ENCODE peak calls at places on chromosomes 4 and X, in four cellular contexts. One of them, this sample, is unnamed.
A peak's percentile ranks its signal among the peaks of the same experiment; 100 is the strongest.

GRCh38 chrX:4380710-4381109 is 667.3 kb upstream of the PRKX start:
- DNase-seq in GM12878: no peak
- DNase-seq in K562: no peak
- DNase-seq in H1: no peak
- DNase-seq in this sample: no peak

GRCh38 chr4:7765676-7766075 is 174.0 kb downstream of the AFAP1 start:
- DNase-seq in GM12878: no peak
- DNase-seq in K562: no peak
- DNase-seq in H1: no peak
- DNase-seq in this sample: no peak

GRCh38 chr4:185127021-185127925 is 15.8 kb upstream of the SLC25A4 start:
- DNase-seq in GM12878: no peak
- DNase-seq in K562: no peak
- DNase-seq in H1: no peak
- DNase-seq in this sample: peak; percentile 87

GRCh38 chr4:148224476-148224875 is 217.7 kb downstream of the NR3C2 start:
- DNase-seq in GM12878: no peak
- DNase-seq in K562: no peak
- DNase-seq in H1: no peak
- DNase-seq in this sample: no peak

GRCh38 chr4:104868533-104868932 is 278.1 kb upstream of the TET2 start:
- DNase-seq in GM12878: no peak
- DNase-seq in K562: no peak
- DNase-seq in H1: no peak
- DNase-seq in this sample: no peak

GRCh38 chr4:151660676-151661075 is 100.1 kb downstream of the GATB start:
- DNase-seq in GM12878: no peak
- DNase-seq in K562: no peak
- DNase-seq in H1: no peak
- DNase-seq in this sample: no peak

GRCh38 chr4:8891646-8892555 is 20.3 kb upstream of the HMX1 start:
- DNase-seq in GM12878: peak; percentile 3
- DNase-seq in K562: no peak
- DNase-seq in H1: no peak
- DNase-seq in this sample: peak; percentile 55

GRCh38 chr4:76458829-76459228 is 23.8 kb downstream of the SHROOM3 start:
- DNase-seq in GM12878: no peak
- DNase-seq in K562: no peak
- DNase-seq in H1: no peak
- DNase-seq in this sample: no peak

GRCh38 chr4:52051213-52051614 is at the start of gene SPATA18:
- DNase-seq in GM12878: no peak
- DNase-seq in K562: no peak
- DNase-seq in H1: no peak
- DNase-seq in this sample: peak; percentile 61

GRCh38 chrX:56978172-56978571 is 17.2 kb downstream of the SPIN3 start:
- DNase-seq in GM12878: peak; percentile 56
- DNase-seq in K562: peak; percentile 27
- DNase-seq in H1: no peak
- DNase-seq in this sample: peak; percentile 39

GRCh38 chr4:170047774-170048354 is 21.7 kb upstream of the MFAP3L start:
- DNase-seq in GM12878: no peak
- DNase-seq in K562: peak; percentile 25
- DNase-seq in H1: no peak
- DNase-seq in this sample: peak; percentile 51

GRCh38 chr4:138959421-138959820 is 56.2 kb upstream of the NOCT start:
- DNase-seq in GM12878: no peak
- DNase-seq in K562: no peak
- DNase-seq in H1: no peak
- DNase-seq in this sample: no peak

GRCh38 chr4:140018931-140019618 is 134.9 kb downstream of the MAML3 start:
- DNase-seq in GM12878: no peak
- DNase-seq in K562: no peak
- DNase-seq in H1: no peak
- DNase-seq in this sample: no peak

GRCh38 chr4:122045533-122045932 is 93.7 kb upstream of the TRPC3 start:
- DNase-seq in GM12878: no peak
- DNase-seq in K562: no peak
- DNase-seq in H1: no peak
- DNase-seq in this sample: peak; percentile 3

GRCh38 chrX:8689473-8689872 is 42.5 kb downstream of the ANOS1 start:
- DNase-seq in GM12878: no peak
- DNase-seq in K562: no peak
- DNase-seq in H1: no peak
- DNase-seq in this sample: no peak

GRCh38 chr4:118823471-118823870 is 12.5 kb downstream of the SEC24D start:
- DNase-seq in GM12878: no peak
- DNase-seq in K562: no peak
- DNase-seq in H1: no peak
- DNase-seq in this sample: no peak

GRCh38 chr4:2712261-2712842 is 43.8 kb downstream of the TNIP2 start:
- DNase-seq in GM12878: no peak
- DNase-seq in K562: no peak
- DNase-seq in H1: no peak
- DNase-seq in this sample: no peak

GRCh38 chr4:174365018-174365587 is 81.4 kb downstream of the CEP44 start:
- DNase-seq in GM12878: no peak
- DNase-seq in K562: peak; percentile 21
- DNase-seq in H1: no peak
- DNase-seq in this sample: peak; percentile 23

GRCh38 chr4:153114771-153115321 is 89.4 kb upstream of the TRIM2 start:
- DNase-seq in GM12878: no peak
- DNase-seq in K562: no peak
- DNase-seq in H1: no peak
- DNase-seq in this sample: no peak

GRCh38 chrX:153029162-153029561 is 27.1 kb upstream of the PNMA3 start:
- DNase-seq in GM12878: no peak
- DNase-seq in K562: no peak
- DNase-seq in H1: no peak
- DNase-seq in this sample: no peak

DNA sequence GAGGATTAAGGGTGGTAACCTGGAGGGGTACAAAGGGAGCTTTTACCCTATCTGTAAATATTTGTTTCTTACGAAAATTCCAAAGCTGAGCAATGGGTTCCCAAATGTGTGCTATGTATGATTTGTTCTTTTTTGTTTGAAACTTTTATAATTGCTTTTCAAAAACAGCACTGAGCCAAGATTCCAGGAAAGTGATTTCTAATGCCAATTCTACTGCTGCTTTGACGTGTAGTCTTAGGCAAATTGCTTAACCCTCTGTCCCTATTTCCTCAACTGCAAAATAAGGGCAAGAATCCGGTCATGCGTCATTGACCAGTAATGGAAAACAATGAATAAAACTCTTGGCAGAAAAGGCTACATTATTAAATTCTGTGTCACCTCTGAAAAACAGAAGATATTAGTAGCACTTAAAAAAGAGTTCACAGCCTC is 454.7 kb downstream of the IL15 start:
- DNase-seq in GM12878: no peak
- DNase-seq in K562: no peak
- DNase-seq in H1: no peak
- DNase-seq in this sample: no peak
- TF ChIP-seq NRF1 in GM12878: no peak
- TF ChIP-seq NRF1 in K562: no peak
- TF ChIP-seq NRF1 in H1: no peak
- TF ChIP-seq NRF1 in this sample: no peak

GRCh38 chrX:103464071-103464773 is 55.1 kb downstream of the RAB40A start:
- DNase-seq in GM12878: no peak
- DNase-seq in K562: peak; percentile 34
- DNase-seq in H1: no peak
- DNase-seq in this sample: peak; percentile 37
- TF ChIP-seq SIN3A in GM12878: no peak
- TF ChIP-seq SIN3A in K562: no peak
- TF ChIP-seq SIN3A in H1: no peak
- TF ChIP-seq SIN3A in this sample: no peak

GRCh38 chrX:129115104-129115503 is 408.2 kb downstream of the SMARCA1 start:
- DNase-seq in GM12878: no peak
- DNase-seq in K562: peak; percentile 27
- DNase-seq in H1: no peak
- DNase-seq in this sample: peak; percentile 47
- TF ChIP-seq NRF1 in GM12878: no peak
- TF ChIP-seq NRF1 in K562: no peak
- TF ChIP-seq NRF1 in H1: no peak
- TF ChIP-seq NRF1 in this sample: no peak

DNA sequence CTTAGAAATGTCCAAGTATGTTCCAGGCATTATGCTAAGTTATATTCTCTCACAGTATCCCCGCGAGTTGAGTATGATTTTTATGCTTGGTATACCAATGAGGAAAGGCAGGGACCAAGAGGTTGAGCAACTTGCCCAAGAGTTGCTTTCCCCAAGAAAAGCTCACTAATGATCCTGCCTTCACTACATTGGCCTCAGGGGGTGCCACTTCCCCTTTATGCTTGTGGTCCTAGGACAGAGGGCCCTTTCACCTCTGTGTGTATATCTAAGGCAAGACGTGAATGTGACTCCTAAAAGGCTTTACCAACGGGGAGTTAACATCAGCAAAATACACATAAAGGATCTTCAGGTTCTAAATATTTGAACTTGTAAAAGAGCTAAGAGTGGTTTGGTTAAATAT is 164.4 kb upstream of the CPEB2 start:
- DNase-seq in GM12878: no peak
- DNase-seq in K562: peak; percentile 13
- DNase-seq in H1: no peak
- DNase-seq in this sample: no peak
- TF ChIP-seq SIN3A in GM12878: no peak
- TF ChIP-seq SIN3A in K562: no peak
- TF ChIP-seq SIN3A in H1: no peak
- TF ChIP-seq SIN3A in this sample: no peak

DNA sequence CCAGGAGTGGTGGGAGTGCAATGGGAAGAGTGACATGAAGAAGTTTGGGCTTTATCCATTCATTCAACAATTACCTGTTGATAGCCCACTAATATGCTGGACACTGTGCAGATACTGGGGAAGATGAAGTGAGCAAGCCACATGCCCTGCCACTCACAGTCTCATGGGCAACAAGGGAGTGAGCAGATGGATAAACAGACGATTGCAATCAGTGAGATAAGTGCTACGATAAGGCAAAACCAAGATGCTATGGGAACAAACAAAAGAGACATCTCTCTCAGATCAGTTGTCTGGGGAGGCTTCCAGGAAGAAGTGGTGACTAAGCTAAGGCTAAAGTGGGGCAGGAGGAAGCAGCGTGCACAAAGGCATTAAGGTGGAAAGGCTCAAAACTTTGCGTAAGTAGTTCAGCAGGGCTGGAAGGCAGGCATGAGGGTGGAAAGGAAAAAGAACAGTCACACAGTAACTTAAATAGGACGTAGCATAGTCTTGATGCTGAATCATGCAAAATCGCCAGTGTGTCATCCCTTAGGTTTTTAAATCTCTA is 31.7 kb downstream of the GAB3 start:
- DNase-seq in GM12878: no peak
- DNase-seq in K562: peak; percentile 34
- DNase-seq in H1: no peak
- DNase-seq in this sample: no peak
- TF ChIP-seq NRF1 in GM12878: no peak
- TF ChIP-seq NRF1 in K562: no peak
- TF ChIP-seq NRF1 in H1: no peak
- TF ChIP-seq NRF1 in this sample: no peak

GRCh38 chrX:18676470-18676869 is 4.6 kb upstream of the RS1 start:
- DNase-seq in GM12878: no peak
- DNase-seq in K562: peak; percentile 43
- DNase-seq in H1: no peak
- DNase-seq in this sample: peak; percentile 41

GRCh38 chrX:18676050-18676449 is 4.1 kb upstream of the RS1 start:
- DNase-seq in GM12878: no peak
- DNase-seq in K562: no peak
- DNase-seq in H1: no peak
- DNase-seq in this sample: no peak

GRCh38 chrX:18674417-18674787 is 2.5 kb upstream of the RS1 start:
- DNase-seq in GM12878: no peak
- DNase-seq in K562: peak; percentile 27
- DNase-seq in H1: no peak
- DNase-seq in this sample: peak; percentile 80

GRCh38 chrX:18677140-18677834 is 5.4 kb upstream of the RS1 start:
- DNase-seq in GM12878: no peak
- DNase-seq in K562: peak; percentile 11
- DNase-seq in H1: no peak
- DNase-seq in this sample: no peak

GRCh38 chrX:18674788-18675735 is 3.2 kb upstream of the RS1 start:
- DNase-seq in GM12878: peak; percentile 64
- DNase-seq in K562: peak; percentile 84
- DNase-seq in H1: peak; percentile 21
- DNase-seq in this sample: peak; percentile 96
- TF ChIP-seq SIN3A in GM12878: no peak
- TF ChIP-seq SIN3A in K562: no peak
- TF ChIP-seq SIN3A in H1: peak; percentile 23
- TF ChIP-seq SIN3A in this sample: no peak